ENCODE peak calls at places on chromosomes 4 and X, in six cellular contexts. O is astrocyte of the spinal cord, P is cardiac fibroblast, V is colonic mucosa, K is lower lobe of right lung, X is thoracic aorta. N is an unnamed sample.

GRCh38 chrX:24285082-24285481 is 28.8 kb downstream of the SUPT20HL2 start:
- DNase-seq in O (no peak), P (no peak), V (no peak), K (no peak), X (no peak), N (peak)

GRCh38 chrX:10833299-10834169 is 213.1 kb upstream of the MID1 start:
- DNase-seq in O (peak), P (peak), V (peak), K (peak), X (no peak), N (peak)

GRCh38 chrX:119734897-119735339 is 23.5 kb upstream of the SOWAHD start:
- DNase-seq in O (no peak), P (no peak), V (no peak), K (peak), X (no peak), N (no peak)

GRCh38 chr4:81378398-81378797 is 93.3 kb downstream of the RASGEF1B start:
- DNase-seq in O (no peak), P (no peak), V (no peak), K (no peak), X (no peak), N (no peak)

GRCh38 chr4:41661447-41662076 is 87.0 kb downstream of the PHOX2B start:
- DNase-seq in O (peak), P (peak), V (peak), K (peak), X (no peak), N (peak)

GRCh38 chr4:183261953-183262775 is 57.9 kb downstream of the CLDN22 start:
- DNase-seq in O (peak), P (peak), V (peak), K (peak), X (peak), N (peak)

GRCh38 chr4:120007171-120007894 is 59.3 kb downstream of the MAD2L1 start:
- DNase-seq in O (peak), P (peak), V (no peak), K (no peak), X (no peak), N (peak)

GRCh38 chr4:187357045-187357643 is 633.5 kb upstream of the FAT1 start:
- DNase-seq in O (no peak), P (no peak), V (no peak), K (no peak), X (no peak), N (no peak)

GRCh38 chrX:149837639-149838038 is 43.3 kb upstream of the MAGEA8 start:
- DNase-seq in O (no peak), P (no peak), V (no peak), K (no peak), X (no peak), N (no peak)

GRCh38 chr4:2416564-2417195 is 1.8 kb downstream of the ZFYVE28 start:
- DNase-seq in O (peak), P (peak), V (peak), K (peak), X (no peak), N (no peak)

GRCh38 chrX:96432647-96433046 is 252.0 kb upstream of the DIAPH2 start:
- DNase-seq in O (peak), P (peak), V (no peak), K (no peak), X (no peak), N (peak)

GRCh38 chr4:47824844-47825243 is 13.0 kb downstream of the CORIN start:
- DNase-seq in O (no peak), P (no peak), V (no peak), K (no peak), X (no peak), N (no peak)

GRCh38 chr4:186886759-186887158 is 163.1 kb upstream of the FAT1 start:
- DNase-seq in O (no peak), P (no peak), V (no peak), K (no peak), X (no peak), N (no peak)

DNA sequence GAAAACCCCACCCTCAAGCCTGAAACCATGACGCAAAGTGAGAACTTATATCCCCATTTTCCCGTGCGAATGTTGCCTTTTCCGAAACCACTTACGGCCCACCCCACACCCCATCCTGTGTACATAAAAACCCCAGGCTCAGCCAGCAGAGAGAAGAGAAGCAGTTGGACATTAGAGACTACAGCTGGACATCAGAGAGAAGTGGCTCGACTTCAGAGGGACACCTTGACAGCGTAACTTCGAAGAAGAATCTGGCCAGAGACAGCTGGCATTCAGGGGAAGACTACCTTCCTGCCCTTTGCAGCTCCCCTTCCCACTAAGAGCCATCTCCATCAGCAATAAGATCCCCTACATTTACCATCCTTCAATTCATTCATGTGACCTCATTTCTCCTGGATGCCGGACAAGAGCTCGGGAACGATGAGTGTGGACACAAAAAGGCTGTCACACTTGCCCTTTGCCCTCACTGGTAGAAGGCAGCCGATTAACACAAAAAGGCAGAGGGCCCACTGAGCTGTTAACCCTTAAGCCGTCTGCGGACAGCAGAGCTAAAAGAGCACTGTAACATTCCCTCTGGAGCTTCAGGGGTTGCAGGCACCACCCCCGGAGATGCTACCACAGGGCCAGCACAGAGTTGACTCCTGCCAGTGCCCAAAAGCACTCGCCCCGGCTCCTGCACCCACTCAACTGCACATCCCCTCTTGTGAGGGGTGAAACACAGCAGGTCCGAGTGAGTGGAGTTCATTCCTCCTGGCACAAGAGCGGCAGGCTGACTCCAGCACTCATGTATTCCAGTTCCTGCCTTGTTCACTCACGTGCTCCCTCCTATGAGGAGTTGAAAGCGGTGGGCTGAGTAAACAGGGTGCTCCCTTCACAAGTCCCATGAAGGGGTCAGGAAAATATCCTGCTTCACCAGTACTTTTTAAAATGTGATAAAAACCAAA is 7.5 kb downstream of the CHM start:
- DNase-seq in O (no peak), P (no peak), V (no peak), K (no peak), X (no peak), N (no peak)
- H3K4me3 ChIP-seq in O (no peak), P (no peak), V (no peak), K (no peak), X (no peak), N (no peak)

DNA sequence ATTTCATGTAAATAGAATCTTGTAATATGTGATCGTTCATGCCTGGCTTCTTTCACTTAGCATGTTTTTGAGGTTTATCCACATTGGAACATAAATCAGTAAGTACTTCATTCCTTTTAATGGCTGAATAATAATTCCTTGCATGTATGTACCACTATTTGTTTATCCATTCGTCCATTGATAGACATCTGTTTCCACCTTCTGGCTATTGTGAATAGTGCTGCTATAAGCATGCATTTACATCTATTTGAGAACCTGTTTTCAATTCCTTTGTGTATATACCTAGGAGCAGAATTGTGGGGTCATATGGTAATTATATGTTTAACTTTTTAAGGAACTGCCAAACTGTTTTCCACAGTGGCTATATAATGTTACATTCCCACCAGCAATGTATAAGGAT is 356.7 kb upstream of the DIPK2B start:
- DNase-seq in O (no peak), P (peak), V (no peak), K (no peak), X (no peak), N (peak)
- TF ChIP-seq CTCF in O (no peak), P (no peak), V (no peak), K (no peak), X (no peak), N (no peak)

DNA sequence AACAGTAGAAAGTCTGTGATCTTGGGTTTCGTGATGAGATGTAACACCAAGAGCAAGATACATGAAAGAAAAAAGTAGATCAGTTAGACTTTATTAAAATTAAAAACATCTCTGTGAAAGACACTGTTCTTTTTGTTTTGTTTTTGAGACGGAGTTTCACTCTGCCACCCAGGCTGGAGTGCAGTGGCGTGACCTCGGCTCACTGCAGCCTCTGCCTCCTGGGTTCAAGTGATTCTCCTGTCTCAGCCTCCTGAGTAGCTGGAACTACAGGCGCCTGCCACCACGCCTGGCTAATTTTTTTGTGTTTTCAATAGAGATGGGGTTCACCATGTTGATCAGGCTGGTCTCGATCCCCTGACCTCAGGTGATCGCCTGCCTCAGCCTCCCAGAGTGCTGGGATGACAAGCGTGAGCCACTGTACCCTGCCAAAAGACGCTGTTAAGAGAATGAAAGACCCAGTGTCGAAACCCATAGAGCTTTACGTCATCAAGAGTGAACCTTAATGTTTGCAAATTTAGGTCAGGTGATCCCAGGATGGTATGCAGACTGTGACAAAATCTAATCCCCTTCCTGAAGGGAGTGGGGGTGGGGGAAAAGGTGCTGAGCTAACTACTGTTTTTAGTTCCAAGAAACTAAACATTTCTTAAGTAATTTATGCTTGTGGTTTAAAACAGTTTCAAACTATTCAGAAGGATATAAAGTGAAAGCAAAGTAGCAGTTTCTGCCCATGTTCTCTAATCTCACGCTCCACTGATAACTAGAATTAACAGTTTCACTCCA is 8.0 kb downstream of the OFD1 start:
- DNase-seq in O (no peak), P (no peak), V (no peak), K (no peak), X (no peak), N (peak)
- H3K4me3 ChIP-seq in O (no peak), P (no peak), V (no peak), K (no peak), X (no peak), N (no peak)

GRCh38 chrX:107715331-107716044 is 60.1 kb downstream of the TSC22D3 start:
- DNase-seq in O (no peak), P (peak), V (no peak), K (peak), X (no peak), N (no peak)

GRCh38 chrX:107714196-107714811 is 61.3 kb downstream of the TSC22D3 start:
- DNase-seq in O (peak), P (peak), V (no peak), K (peak), X (no peak), N (peak)

GRCh38 chrX:107716045-107716684 is 59.4 kb downstream of the TSC22D3 start:
- DNase-seq in O (peak), P (peak), V (no peak), K (peak), X (no peak), N (no peak)

GRCh38 chrX:107718156-107718621 is 57.4 kb downstream of the TSC22D3 start:
- DNase-seq in O (peak), P (peak), V (peak), K (peak), X (peak), N (peak)

GRCh38 chrX:107716816-107717700 is 58.5 kb downstream of the TSC22D3 start:
- DNase-seq in O (peak), P (peak), V (peak), K (peak), X (peak), N (peak)
- TF ChIP-seq CTCF in O (no peak), P (no peak), V (no peak), K (no peak), X (no peak), N (no peak)

GRCh38 chr4:117327491-117327890 is 242.1 kb upstream of the TRAM1L1 start:
- DNase-seq in O (peak), P (no peak), V (no peak), K (no peak), X (no peak), N (peak)

GRCh38 chr4:117326091-117326490 is 240.7 kb upstream of the TRAM1L1 start:
- DNase-seq in O (peak), P (no peak), V (no peak), K (no peak), X (no peak), N (no peak)

GRCh38 chr4:117324851-117325491 is 239.6 kb upstream of the TRAM1L1 start:
- DNase-seq in O (peak), P (peak), V (no peak), K (no peak), X (no peak), N (peak)
- H3K4me3 ChIP-seq in O (peak), P (no peak), V (no peak), K (no peak), X (no peak), N (no peak)

DNA sequence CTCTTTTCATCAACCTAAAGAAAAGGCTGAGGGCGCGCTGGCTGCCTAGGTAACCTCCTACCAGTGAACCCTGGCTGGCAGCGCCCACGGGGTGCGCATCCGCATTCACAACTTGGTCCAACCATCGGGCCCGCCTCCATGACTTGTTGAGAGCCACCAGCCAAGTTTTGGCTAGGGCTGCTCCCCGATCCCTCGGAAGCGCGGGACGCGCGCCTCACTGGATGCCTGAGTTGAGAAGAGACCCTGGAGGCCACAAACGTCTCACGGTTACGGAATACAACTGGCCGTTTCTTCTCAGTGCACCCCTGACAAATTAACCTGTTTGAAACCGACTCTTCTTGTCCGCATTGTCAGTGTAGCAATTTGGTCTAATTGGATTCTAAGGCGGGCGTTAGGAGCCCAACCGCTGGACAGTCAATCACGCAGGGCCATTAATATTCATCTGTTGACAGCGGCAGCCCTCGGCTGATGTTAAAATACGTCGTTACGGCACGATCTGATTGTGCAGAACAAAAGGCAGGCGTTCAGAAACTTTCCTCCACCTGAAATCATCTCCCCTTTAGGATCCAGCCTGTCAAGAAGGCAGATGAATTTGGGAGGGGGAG is 1.3 kb downstream of the GPC3 start:
- DNase-seq in O (no peak), P (no peak), V (no peak), K (no peak), X (no peak), N (no peak)
- TF ChIP-seq CTCF in O (no peak), P (no peak), V (no peak), K (no peak), X (no peak), N (no peak)

GRCh38 chrX:40157228-40158035 is 59.7 kb upstream of the BCOR start:
- DNase-seq in O (no peak), P (no peak), V (no peak), K (no peak), X (no peak), N (no peak)
- H3K4me3 ChIP-seq in O (peak), P (peak), V (peak), K (peak), X (peak), N (peak)